ENCODE peak calls at places on chromosome 7, in nine cellular contexts. L is OCI-LY7, N is body of pancreas, A is IMR-90, V is BE2C, Y is epithelial cell of esophagus, T is Panc1, J is A549, G is astrocyte of the spinal cord. C is an unnamed sample.

GRCh38 chr7:92634125-92634710 is 44.0 kb upstream of the FAM133B start:
- DNase-seq in J (no peak), L (no peak), A (no peak), T (no peak), Y (no peak), V (no peak), G (no peak), N (no peak), C (no peak)

GRCh38 chr7:146115665-146116451 is 743 bp upstream of the CNTNAP2 start:
- DNase-seq in A (no peak), Y (peak), J (no peak), N (peak), V (peak), T (no peak), L (peak), G (peak), C (no peak)

GRCh38 chr7:38369816-38370493 is 96.5 kb upstream of the TARP start:
- DNase-seq in T (peak), L (peak), Y (peak), G (peak), J (peak), A (peak), N (peak), V (peak), C (peak)

GRCh38 chr7:1901431-1902210 is 231.5 kb downstream of the ELFN1 start:
- DNase-seq in T (no peak), L (no peak), G (no peak), J (no peak), A (no peak), Y (no peak), N (no peak), V (peak), C (no peak)

GRCh38 chr7:44608916-44609648 is 2.7 kb downstream of the OGDH start:
- DNase-seq in V (no peak), A (no peak), G (no peak), T (no peak), Y (peak), J (peak), N (no peak), L (no peak), C (peak)

GRCh38 chr7:86248977-86249376 is 394.7 kb upstream of the GRM3 start:
- DNase-seq in A (no peak), V (no peak), N (no peak), J (no peak), L (no peak), Y (no peak), G (no peak), T (no peak), C (no peak)

GRCh38 chr7:6106140-6106904 is 75.1 kb downstream of the ANKRD61 start:
- DNase-seq in N (peak), V (no peak), T (no peak), Y (peak), L (peak), J (peak), G (peak), A (peak), C (peak)

GRCh38 chr7:139591550-139592195 is 68.2 kb downstream of the CLEC2L start:
- DNase-seq in N (no peak), J (no peak), G (no peak), T (no peak), A (no peak), L (no peak), V (no peak), Y (no peak), C (no peak)

GRCh38 chr7:11195502-11195901 is 221.8 kb downstream of the PHF14 start:
- DNase-seq in J (no peak), Y (no peak), V (no peak), N (no peak), A (no peak), T (no peak), L (no peak), G (no peak), C (no peak)

GRCh38 chr7:11194492-11194891 is 220.8 kb downstream of the PHF14 start:
- DNase-seq in N (no peak), T (no peak), G (no peak), J (no peak), V (no peak), A (no peak), Y (no peak), L (no peak), C (no peak)

GRCh38 chr7:11192506-11192905 is 218.8 kb downstream of the PHF14 start:
- DNase-seq in Y (no peak), V (no peak), L (no peak), J (no peak), G (peak), A (peak), T (no peak), N (no peak), C (peak)

GRCh38 chr7:11193131-11193867 is 219.6 kb downstream of the PHF14 start:
- DNase-seq in J (no peak), L (no peak), V (peak), G (peak), N (no peak), T (no peak), A (no peak), Y (peak), C (peak)

DNA sequence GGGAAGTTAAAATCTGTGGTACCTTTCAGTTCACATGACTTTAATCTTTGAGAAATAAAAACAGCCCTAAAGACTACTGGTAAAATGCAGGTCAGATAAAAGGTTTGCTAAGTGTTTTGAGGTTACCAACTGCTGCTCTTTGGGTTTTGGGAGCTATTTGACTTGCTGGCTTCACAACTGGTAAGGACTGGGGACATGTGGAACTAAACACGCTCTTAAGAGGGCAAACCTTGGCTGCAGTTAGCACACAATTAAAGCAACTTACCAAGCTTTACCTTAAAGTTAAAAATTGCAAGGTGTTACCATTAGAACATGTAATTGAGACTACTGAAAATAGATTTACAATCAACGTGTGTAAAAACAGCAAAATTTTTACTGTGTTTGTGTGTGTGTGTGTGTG is 220.2 kb downstream of the PHF14 start:
- DNase-seq in J (no peak), N (no peak), V (no peak), Y (no peak), A (no peak), G (no peak), L (no peak), T (no peak), C (no peak)
- H3K4me3 ChIP-seq in J (no peak), N (no peak), V (peak), Y (no peak), A (no peak), G (no peak), L (no peak), T (no peak), C (no peak)

GRCh38 chr7:151518781-151519044 is 982 bp downstream of the RHEB start:
- DNase-seq in Y (no peak), G (peak), A (no peak), N (no peak), T (no peak), V (no peak), L (no peak), J (no peak), C (no peak)

GRCh38 chr7:151517601-151518104 is 2.0 kb downstream of the RHEB start:
- DNase-seq in N (no peak), V (no peak), G (no peak), T (no peak), Y (no peak), L (no peak), A (no peak), J (no peak), C (no peak)

GRCh38 chr7:151520419-151521229 is 929 bp upstream of the RHEB start:
- DNase-seq in L (no peak), A (no peak), G (peak), N (peak), T (no peak), J (no peak), Y (no peak), V (peak), C (no peak)

GRCh38 chr7:151519765-151520418 is at the start of gene RHEB:
- DNase-seq in Y (peak), T (peak), G (peak), V (peak), N (peak), J (peak), L (peak), A (peak), C (peak)

DNA sequence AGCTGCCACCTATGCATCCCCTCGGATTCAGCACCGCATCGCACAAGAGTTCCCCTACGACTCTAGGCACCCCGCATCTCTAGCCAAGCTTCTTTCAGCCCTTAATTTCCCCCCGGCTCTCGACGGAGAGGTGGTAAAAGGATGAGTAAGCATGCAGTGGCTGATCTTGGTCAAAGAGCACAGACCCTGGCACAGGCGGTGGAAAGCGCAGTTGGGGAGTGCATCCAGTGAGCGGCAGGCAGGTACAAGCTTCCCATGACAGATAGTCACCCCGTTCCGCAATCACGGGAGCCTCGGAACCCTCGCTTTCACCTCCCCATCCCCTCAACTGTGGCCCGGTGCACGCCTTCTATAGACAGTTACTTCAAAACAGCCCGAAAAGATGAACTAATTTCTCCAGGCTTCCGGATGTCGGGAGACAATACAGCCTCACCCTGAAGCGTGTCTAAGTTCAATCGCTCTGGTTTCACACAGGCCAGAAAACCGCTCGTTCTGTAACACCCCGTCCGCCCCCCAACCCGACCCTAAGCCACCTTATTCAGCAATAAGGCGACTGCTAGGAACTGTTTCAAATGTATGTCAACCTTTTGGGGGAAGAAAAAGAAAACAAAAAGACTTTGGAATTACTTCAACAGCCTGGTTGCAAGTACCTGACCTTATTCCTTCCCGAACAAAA is 1.5 kb downstream of the RHEB start:
- DNase-seq in G (peak), L (peak), J (peak), A (peak), N (peak), V (peak), T (no peak), Y (peak), C (no peak)
- TF ChIP-seq CTCF in G (no peak), L (no peak), J (no peak), A (peak), N (peak), V (no peak), T (no peak), Y (peak), C (no peak)

GRCh38 chr7:89021741-89022140 is 226.2 kb upstream of the TEX47 start:
- DNase-seq in N (no peak), L (no peak), V (no peak), G (no peak), A (no peak), J (no peak), Y (no peak), T (no peak), C (no peak)

GRCh38 chr7:89028319-89028718 is 232.8 kb upstream of the TEX47 start:
- DNase-seq in J (no peak), G (peak), Y (no peak), L (no peak), V (no peak), T (no peak), A (no peak), N (no peak), C (no peak)

GRCh38 chr7:89023146-89023545 is 227.6 kb upstream of the TEX47 start:
- DNase-seq in V (no peak), J (no peak), T (no peak), L (no peak), G (peak), A (no peak), N (no peak), Y (no peak), C (no peak)

GRCh38 chr7:89027781-89028180 is 232.2 kb upstream of the TEX47 start:
- DNase-seq in Y (no peak), V (no peak), N (no peak), J (peak), L (no peak), G (no peak), A (no peak), T (no peak), C (no peak)

DNA sequence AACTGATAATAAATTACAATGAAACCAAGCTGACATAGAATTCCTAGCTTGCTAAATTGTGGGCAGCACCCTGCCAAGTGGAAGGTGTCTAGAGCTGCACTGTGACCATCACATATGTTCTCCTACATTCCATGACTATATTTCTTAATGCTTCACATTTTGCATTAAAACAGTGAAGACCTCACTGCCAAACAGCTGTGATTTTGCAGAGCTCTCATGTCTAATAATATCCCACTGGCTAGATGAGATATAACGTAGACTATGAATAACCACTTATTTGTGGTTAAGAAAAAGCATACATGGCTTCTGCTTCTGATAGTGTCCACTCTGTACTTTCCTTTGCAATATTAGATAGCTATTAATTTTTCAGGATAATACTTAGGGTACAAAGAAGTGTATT is 228.4 kb upstream of the TEX47 start:
- DNase-seq in A (no peak), G (peak), N (no peak), L (no peak), V (no peak), Y (no peak), T (no peak), J (no peak), C (no peak)
- H3K4me3 ChIP-seq in A (no peak), G (no peak), N (no peak), L (no peak), V (no peak), Y (no peak), T (no peak), J (no peak), C (no peak)

GRCh38 chr7:64618785-64619456 is 47.0 kb upstream of the ZNF107 start:
- DNase-seq in N (no peak), T (peak), G (peak), A (peak), J (peak), Y (peak), L (peak), V (peak), C (peak)
- TF ChIP-seq CTCF in N (peak), T (peak), G (peak), A (peak), J (peak), Y (peak), L (peak), V (peak), C (peak)